ENCODE peak calls at places on chromosome 15, in ten cellular contexts. One of them, this sample, is unnamed.

GRCh38 chr15:29324746-29325145 is 55.1 kb upstream of the NSMCE3 start:
- DNase-seq in central memory CD4-positive, alpha-beta T cell: no peak
- DNase-seq in H9: no peak
- DNase-seq in GM12865: peak
- DNase-seq in aorta: no peak
- DNase-seq in HT-29: no peak
- DNase-seq in activated CD8-positive, alpha-beta memory T cell treated with anti-CD3 and anti-CD28 coated beads for 48 hours: no peak
- DNase-seq in Calu3: no peak
- DNase-seq in uterus: no peak
- DNase-seq in amygdala: no peak
- DNase-seq in this sample: no peak

GRCh38 chr15:28113426-28114113 is 14.5 kb upstream of the OCA2 start:
- DNase-seq in Calu3: no peak
- DNase-seq in H9: no peak
- DNase-seq in amygdala: peak
- DNase-seq in HT-29: no peak
- DNase-seq in GM12865: no peak
- DNase-seq in uterus: no peak
- DNase-seq in aorta: no peak
- DNase-seq in activated CD8-positive, alpha-beta memory T cell treated with anti-CD3 and anti-CD28 coated beads for 48 hours: no peak
- DNase-seq in central memory CD4-positive, alpha-beta T cell: no peak
- DNase-seq in this sample: no peak

GRCh38 chr15:32838338-32838737 is 120.5 kb downstream of the GREM1 start:
- DNase-seq in aorta: no peak
- DNase-seq in central memory CD4-positive, alpha-beta T cell: no peak
- DNase-seq in activated CD8-positive, alpha-beta memory T cell treated with anti-CD3 and anti-CD28 coated beads for 48 hours: no peak
- DNase-seq in GM12865: no peak
- DNase-seq in HT-29: no peak
- DNase-seq in uterus: no peak
- DNase-seq in Calu3: no peak
- DNase-seq in amygdala: peak
- DNase-seq in H9: no peak
- DNase-seq in this sample: no peak

GRCh38 chr15:93587046-93587445 is 498.0 kb upstream of the RGMA start:
- DNase-seq in GM12865: no peak
- DNase-seq in HT-29: no peak
- DNase-seq in uterus: no peak
- DNase-seq in activated CD8-positive, alpha-beta memory T cell treated with anti-CD3 and anti-CD28 coated beads for 48 hours: no peak
- DNase-seq in Calu3: no peak
- DNase-seq in H9: no peak
- DNase-seq in aorta: no peak
- DNase-seq in amygdala: no peak
- DNase-seq in central memory CD4-positive, alpha-beta T cell: no peak
- DNase-seq in this sample: no peak

GRCh38 chr15:99542828-99543227 is 23.0 kb upstream of the MEF2A start:
- DNase-seq in GM12865: no peak
- DNase-seq in aorta: no peak
- DNase-seq in H9: no peak
- DNase-seq in central memory CD4-positive, alpha-beta T cell: no peak
- DNase-seq in amygdala: no peak
- DNase-seq in uterus: no peak
- DNase-seq in Calu3: no peak
- DNase-seq in activated CD8-positive, alpha-beta memory T cell treated with anti-CD3 and anti-CD28 coated beads for 48 hours: no peak
- DNase-seq in HT-29: no peak
- DNase-seq in this sample: no peak

GRCh38 chr15:63322541-63322940 is 45.1 kb downstream of the APH1B start:
- DNase-seq in HT-29: peak
- DNase-seq in aorta: no peak
- DNase-seq in amygdala: no peak
- DNase-seq in activated CD8-positive, alpha-beta memory T cell treated with anti-CD3 and anti-CD28 coated beads for 48 hours: no peak
- DNase-seq in central memory CD4-positive, alpha-beta T cell: no peak
- DNase-seq in uterus: no peak
- DNase-seq in H9: no peak
- DNase-seq in Calu3: no peak
- DNase-seq in GM12865: no peak
- DNase-seq in this sample: peak

GRCh38 chr15:59069430-59069829 is 35.5 kb upstream of the CCNB2 start:
- DNase-seq in Calu3: no peak
- DNase-seq in GM12865: no peak
- DNase-seq in H9: no peak
- DNase-seq in aorta: no peak
- DNase-seq in central memory CD4-positive, alpha-beta T cell: no peak
- DNase-seq in activated CD8-positive, alpha-beta memory T cell treated with anti-CD3 and anti-CD28 coated beads for 48 hours: no peak
- DNase-seq in HT-29: no peak
- DNase-seq in uterus: no peak
- DNase-seq in amygdala: no peak
- DNase-seq in this sample: no peak

GRCh38 chr15:47296911-47297310 is 420.4 kb upstream of the SEMA6D start:
- DNase-seq in activated CD8-positive, alpha-beta memory T cell treated with anti-CD3 and anti-CD28 coated beads for 48 hours: no peak
- DNase-seq in uterus: no peak
- DNase-seq in HT-29: no peak
- DNase-seq in amygdala: no peak
- DNase-seq in central memory CD4-positive, alpha-beta T cell: no peak
- DNase-seq in aorta: no peak
- DNase-seq in Calu3: no peak
- DNase-seq in GM12865: peak
- DNase-seq in H9: no peak
- DNase-seq in this sample: no peak

GRCh38 chr15:100588638-100589242 is 13.2 kb downstream of the LINS1 start:
- DNase-seq in uterus: no peak
- DNase-seq in central memory CD4-positive, alpha-beta T cell: no peak
- DNase-seq in aorta: no peak
- DNase-seq in activated CD8-positive, alpha-beta memory T cell treated with anti-CD3 and anti-CD28 coated beads for 48 hours: no peak
- DNase-seq in GM12865: peak
- DNase-seq in amygdala: no peak
- DNase-seq in Calu3: no peak
- DNase-seq in H9: no peak
- DNase-seq in HT-29: no peak
- DNase-seq in this sample: no peak

GRCh38 chr15:74958320-74958907 is 1.8 kb upstream of the RPP25 start:
- DNase-seq in Calu3: peak
- DNase-seq in uterus: no peak
- DNase-seq in HT-29: peak
- DNase-seq in central memory CD4-positive, alpha-beta T cell: no peak
- DNase-seq in aorta: peak
- DNase-seq in activated CD8-positive, alpha-beta memory T cell treated with anti-CD3 and anti-CD28 coated beads for 48 hours: no peak
- DNase-seq in GM12865: no peak
- DNase-seq in H9: peak
- DNase-seq in amygdala: no peak
- DNase-seq in this sample: peak

GRCh38 chr15:72197045-72197459 is 535 bp downstream of the GRAMD2A start:
- DNase-seq in uterus: no peak
- DNase-seq in aorta: no peak
- DNase-seq in activated CD8-positive, alpha-beta memory T cell treated with anti-CD3 and anti-CD28 coated beads for 48 hours: no peak
- DNase-seq in amygdala: no peak
- DNase-seq in HT-29: no peak
- DNase-seq in central memory CD4-positive, alpha-beta T cell: no peak
- DNase-seq in Calu3: no peak
- DNase-seq in H9: no peak
- DNase-seq in GM12865: no peak
- DNase-seq in this sample: no peak

GRCh38 chr15:52788099-52788986 is 1.8 kb downstream of the ONECUT1 start:
- DNase-seq in GM12865: no peak
- DNase-seq in H9: peak
- DNase-seq in aorta: no peak
- DNase-seq in Calu3: no peak
- DNase-seq in activated CD8-positive, alpha-beta memory T cell treated with anti-CD3 and anti-CD28 coated beads for 48 hours: no peak
- DNase-seq in amygdala: no peak
- DNase-seq in HT-29: no peak
- DNase-seq in uterus: no peak
- DNase-seq in central memory CD4-positive, alpha-beta T cell: no peak
- DNase-seq in this sample: no peak

GRCh38 chr15:40412095-40412759 is 6.6 kb downstream of the IVD start:
- DNase-seq in HT-29: peak
- DNase-seq in uterus: no peak
- DNase-seq in Calu3: no peak
- DNase-seq in amygdala: no peak
- DNase-seq in H9: no peak
- DNase-seq in activated CD8-positive, alpha-beta memory T cell treated with anti-CD3 and anti-CD28 coated beads for 48 hours: no peak
- DNase-seq in GM12865: no peak
- DNase-seq in central memory CD4-positive, alpha-beta T cell: no peak
- DNase-seq in aorta: no peak
- DNase-seq in this sample: peak

GRCh38 chr15:40029979-40030893 is 8.7 kb downstream of the SRP14 start:
- DNase-seq in HT-29: peak
- DNase-seq in GM12865: no peak
- DNase-seq in amygdala: no peak
- DNase-seq in aorta: no peak
- DNase-seq in Calu3: no peak
- DNase-seq in central memory CD4-positive, alpha-beta T cell: no peak
- DNase-seq in H9: no peak
- DNase-seq in activated CD8-positive, alpha-beta memory T cell treated with anti-CD3 and anti-CD28 coated beads for 48 hours: no peak
- DNase-seq in uterus: no peak
- DNase-seq in this sample: peak

GRCh38 chr15:71056111-71056510 is 59.2 kb upstream of the THSD4 start:
- DNase-seq in aorta: no peak
- DNase-seq in central memory CD4-positive, alpha-beta T cell: no peak
- DNase-seq in activated CD8-positive, alpha-beta memory T cell treated with anti-CD3 and anti-CD28 coated beads for 48 hours: no peak
- DNase-seq in uterus: no peak
- DNase-seq in amygdala: no peak
- DNase-seq in HT-29: no peak
- DNase-seq in Calu3: no peak
- DNase-seq in H9: no peak
- DNase-seq in GM12865: no peak
- DNase-seq in this sample: no peak

GRCh38 chr15:97791824-97792792 is 168.4 kb upstream of the ARRDC4 start:
- DNase-seq in Calu3: no peak
- DNase-seq in activated CD8-positive, alpha-beta memory T cell treated with anti-CD3 and anti-CD28 coated beads for 48 hours: no peak
- DNase-seq in amygdala: no peak
- DNase-seq in aorta: no peak
- DNase-seq in HT-29: no peak
- DNase-seq in uterus: peak
- DNase-seq in H9: peak
- DNase-seq in GM12865: no peak
- DNase-seq in central memory CD4-positive, alpha-beta T cell: no peak
- DNase-seq in this sample: peak

GRCh38 chr15:63492541-63493077 is 11.8 kb upstream of the USP3 start:
- DNase-seq in activated CD8-positive, alpha-beta memory T cell treated with anti-CD3 and anti-CD28 coated beads for 48 hours: no peak
- DNase-seq in central memory CD4-positive, alpha-beta T cell: no peak
- DNase-seq in HT-29: peak
- DNase-seq in amygdala: no peak
- DNase-seq in uterus: no peak
- DNase-seq in H9: no peak
- DNase-seq in Calu3: no peak
- DNase-seq in aorta: no peak
- DNase-seq in GM12865: no peak
- DNase-seq in this sample: peak

GRCh38 chr15:95247068-95247984 is 1016.0 kb downstream of the MCTP2 start:
- DNase-seq in Calu3: peak
- DNase-seq in central memory CD4-positive, alpha-beta T cell: no peak
- DNase-seq in activated CD8-positive, alpha-beta memory T cell treated with anti-CD3 and anti-CD28 coated beads for 48 hours: no peak
- DNase-seq in GM12865: no peak
- DNase-seq in uterus: no peak
- DNase-seq in amygdala: no peak
- DNase-seq in aorta: no peak
- DNase-seq in HT-29: peak
- DNase-seq in H9: no peak
- DNase-seq in this sample: peak

GRCh38 chr15:42060477-42060763 is 33.9 kb downstream of the PLA2G4D start:
- DNase-seq in activated CD8-positive, alpha-beta memory T cell treated with anti-CD3 and anti-CD28 coated beads for 48 hours: no peak
- DNase-seq in HT-29: no peak
- DNase-seq in uterus: no peak
- DNase-seq in H9: no peak
- DNase-seq in amygdala: no peak
- DNase-seq in GM12865: no peak
- DNase-seq in Calu3: no peak
- DNase-seq in central memory CD4-positive, alpha-beta T cell: no peak
- DNase-seq in aorta: no peak
- DNase-seq in this sample: no peak

GRCh38 chr15:50953302-50953701 is 44.8 kb downstream of the AP4E1 start:
- DNase-seq in central memory CD4-positive, alpha-beta T cell: no peak
- DNase-seq in uterus: no peak
- DNase-seq in amygdala: no peak
- DNase-seq in GM12865: no peak
- DNase-seq in H9: no peak
- DNase-seq in HT-29: no peak
- DNase-seq in activated CD8-positive, alpha-beta memory T cell treated with anti-CD3 and anti-CD28 coated beads for 48 hours: no peak
- DNase-seq in aorta: no peak
- DNase-seq in Calu3: no peak
- DNase-seq in this sample: no peak

GRCh38 chr15:85831415-85832113 is 36.8 kb upstream of the KLHL25 start:
- DNase-seq in GM12865: peak
- DNase-seq in H9: peak
- DNase-seq in activated CD8-positive, alpha-beta memory T cell treated with anti-CD3 and anti-CD28 coated beads for 48 hours: no peak
- DNase-seq in aorta: peak
- DNase-seq in HT-29: peak
- DNase-seq in uterus: peak
- DNase-seq in Calu3: peak
- DNase-seq in central memory CD4-positive, alpha-beta T cell: no peak
- DNase-seq in amygdala: peak
- DNase-seq in this sample: peak

GRCh38 chr15:68318008-68318835 is 40.7 kb downstream of the FEM1B start:
- DNase-seq in GM12865: no peak
- DNase-seq in uterus: peak
- DNase-seq in HT-29: no peak
- DNase-seq in aorta: no peak
- DNase-seq in Calu3: no peak
- DNase-seq in activated CD8-positive, alpha-beta memory T cell treated with anti-CD3 and anti-CD28 coated beads for 48 hours: no peak
- DNase-seq in H9: no peak
- DNase-seq in amygdala: no peak
- DNase-seq in central memory CD4-positive, alpha-beta T cell: no peak
- DNase-seq in this sample: no peak

GRCh38 chr15:20346082-20346805 is 195.4 kb downstream of the GOLGA6L6 start:
- DNase-seq in amygdala: no peak
- DNase-seq in HT-29: no peak
- DNase-seq in GM12865: no peak
- DNase-seq in aorta: peak
- DNase-seq in H9: peak
- DNase-seq in activated CD8-positive, alpha-beta memory T cell treated with anti-CD3 and anti-CD28 coated beads for 48 hours: no peak
- DNase-seq in central memory CD4-positive, alpha-beta T cell: no peak
- DNase-seq in Calu3: no peak
- DNase-seq in uterus: no peak
- DNase-seq in this sample: peak

GRCh38 chr15:59453474-59454215 is 15.7 kb downstream of the FAM81A start:
- DNase-seq in H9: no peak
- DNase-seq in central memory CD4-positive, alpha-beta T cell: no peak
- DNase-seq in HT-29: no peak
- DNase-seq in activated CD8-positive, alpha-beta memory T cell treated with anti-CD3 and anti-CD28 coated beads for 48 hours: no peak
- DNase-seq in GM12865: no peak
- DNase-seq in uterus: no peak
- DNase-seq in amygdala: no peak
- DNase-seq in aorta: no peak
- DNase-seq in Calu3: no peak
- DNase-seq in this sample: no peak